ENCODE peak calls at places on chromosome 10, in five cellular contexts. Q is NCI-H524, J is WTC11, U is NCI-H774, F is T-helper 1 cell. I is an unnamed sample.
A peak's percentile ranks its signal among the peaks of the same experiment; 100 is the strongest.

GRCh38 chr10:93166116-93166515 is 92.4 kb downstream of the CYP26A1 start:
- DNase-seq in J (no peak), U (no peak), Q (no peak), F (no peak), I (no peak)

GRCh38 chr10:43785252-43785651 is 136.6 kb upstream of the ZNF32 start:
- DNase-seq in U (no peak), Q (no peak), F (no peak), J (no peak), I (no peak)

GRCh38 chr10:23351914-23352313 is 7.3 kb upstream of the C10orf67 start:
- DNase-seq in U (no peak), Q (no peak), F (no peak), J (no peak), I (no peak)

GRCh38 chr10:122316224-122316884 is 45.3 kb downstream of the BTBD16 start:
- DNase-seq in Q (no peak), J (no peak), F (no peak), U (no peak), I (no peak)

GRCh38 chr10:42975005-42975493 is 101.8 kb upstream of the RET start:
- DNase-seq in F (no peak), U (no peak), Q (no peak), J (peak; percentile 7), I (no peak)

GRCh38 chr10:27248215-27248614 is 7.6 kb upstream of the ACBD5 start:
- DNase-seq in U (no peak), J (no peak), F (no peak), Q (no peak), I (no peak)

GRCh38 chr10:108899686-108900085 is 1023.6 kb downstream of the XPNPEP1 start:
- DNase-seq in U (no peak), Q (no peak), J (peak; percentile 14), F (no peak), I (no peak)

GRCh38 chr10:26700884-26701630 is 3.6 kb downstream of the PDSS1 start:
- DNase-seq in Q (no peak), U (no peak), J (no peak), F (no peak), I (no peak)

GRCh38 chr10:77564781-77565589 is 72.6 kb downstream of the KCNMA1 start:
- DNase-seq in U (no peak), Q (no peak), F (no peak), J (peak; percentile 65), I (no peak)

GRCh38 chr10:7788640-7789335 is 811 bp downstream of the ATP5F1C start:
- DNase-seq in F (peak; percentile 1), U (no peak), J (no peak), Q (no peak), I (peak; percentile 7)

GRCh38 chr10:103921750-103922195 is 3.8 kb upstream of the STN1 start:
- DNase-seq in U (no peak), Q (no peak), F (no peak), J (peak; percentile 33), I (peak; percentile 39)

GRCh38 chr10:126218174-126218573 is 170.1 kb downstream of the ADAM12 start:
- DNase-seq in U (no peak), F (no peak), Q (no peak), J (no peak), I (no peak)

GRCh38 chr10:8063935-8064334 is 9.4 kb downstream of the GATA3 start:
- DNase-seq in Q (no peak), U (no peak), J (no peak), F (no peak), I (no peak)

GRCh38 chr10:83809001-83809400 is 330.3 kb upstream of the GHITM start:
- DNase-seq in Q (no peak), U (no peak), J (no peak), F (no peak), I (no peak)

GRCh38 chr10:11742009-11742778 is at the start of gene ECHDC3:
- DNase-seq in F (peak; percentile 32), Q (peak; percentile 9), J (peak; percentile 70), U (no peak), I (no peak)

GRCh38 chr10:5583525-5584175 is 58.9 kb downstream of the CALML3 start:
- DNase-seq in U (peak; percentile 91), J (peak; percentile 63), Q (peak; percentile 53), F (no peak), I (no peak)

GRCh38 chr10:5447611-5448071 is 35.3 kb downstream of the NET1 start:
- DNase-seq in J (no peak), U (no peak), Q (no peak), F (no peak), I (no peak)

GRCh38 chr10:17067549-17068264 is 61.9 kb downstream of the CUBN start:
- DNase-seq in F (no peak), U (no peak), J (no peak), Q (no peak), I (no peak)

GRCh38 chr10:78312197-78313046 is 278.8 kb downstream of the RPS24 start:
- DNase-seq in U (no peak), Q (no peak), F (no peak), J (no peak), I (no peak)

GRCh38 chr10:24383681-24384106 is 174.8 kb downstream of the KIAA1217 start:
- DNase-seq in U (peak; percentile 5), J (peak; percentile 83), Q (peak; percentile 79), F (no peak), I (peak; percentile 24)

GRCh38 chr10:6025683-6026225 is 36.4 kb downstream of the IL2RA start:
- DNase-seq in Q (peak; percentile 17), F (no peak), U (no peak), J (no peak), I (no peak)

GRCh38 chr10:123136806-123137642 is 1.3 kb downstream of the HMX3 start:
- DNase-seq in U (no peak), F (no peak), J (peak; percentile 62), Q (peak; percentile 27), I (no peak)